ENCODE peak calls at places on chromosomes 11 and 22, in four cellular contexts. K is HCT116, C is PC-9, G is fibroblast of lung. W is an unnamed sample.

GRCh38 chr11:131867457-131868257 is 497.2 kb downstream of the NTM start:
- DNase-seq in K (no peak), C (no peak), G (peak), W (peak)

GRCh38 chr22:46402505-46402904 is 67.0 kb downstream of the TRMU start:
- DNase-seq in K (no peak), C (no peak), G (no peak), W (no peak)

GRCh38 chr11:80595011-80595410 is 1154.2 kb upstream of the TENM4 start:
- DNase-seq in K (no peak), C (peak), G (peak), W (no peak)

GRCh38 chr11:77147668-77148321 is 19.7 kb downstream of the MYO7A start:
- DNase-seq in K (no peak), C (no peak), G (peak), W (peak)

GRCh38 chr11:3662856-3663255 is 8.3 kb downstream of the CHRNA10 start:
- DNase-seq in K (no peak), C (no peak), G (no peak), W (no peak)

GRCh38 chr22:32119568-32120235 is 39.4 kb downstream of the C22orf42 start:
- DNase-seq in K (no peak), C (no peak), G (no peak), W (no peak)

GRCh38 chr11:123469089-123469488 is 39.0 kb downstream of the GRAMD1B start:
- DNase-seq in K (no peak), C (no peak), G (no peak), W (no peak)

GRCh38 chr22:38882480-38882879 is 10.5 kb upstream of the CBX6 start:
- DNase-seq in K (no peak), C (peak), G (no peak), W (peak)

GRCh38 chr11:1434941-1435340 is 45.2 kb downstream of the BRSK2 start:
- DNase-seq in K (no peak), C (no peak), G (no peak), W (no peak)

GRCh38 chr22:26169312-26170111 is at the start of gene SEZ6L:
- DNase-seq in K (no peak), C (no peak), G (peak), W (peak)

GRCh38 chr22:28105988-28106387 is 186.9 kb upstream of the PITPNB start:
- DNase-seq in K (no peak), C (no peak), G (no peak), W (no peak)

GRCh38 chr22:50438305-50439275 is 36.2 kb downstream of the SBF1 start:
- DNase-seq in K (no peak), C (no peak), G (no peak), W (no peak)

GRCh38 chr11:72736452-72737069 is 15.6 kb downstream of the ARAP1 start:
- DNase-seq in K (peak), C (peak), G (peak), W (peak)

GRCh38 chr11:69115586-69116560 is 39.9 kb upstream of the SMIM38 start:
- DNase-seq in K (no peak), C (peak), G (peak), W (no peak)

GRCh38 chr11:35629914-35630313 is 11.7 kb downstream of the FJX1 start:
- DNase-seq in K (peak), C (peak), G (peak), W (peak)

GRCh38 chr22:36136988-36137387 is 23.6 kb downstream of the APOL3 start:
- DNase-seq in K (no peak), C (no peak), G (no peak), W (peak)

GRCh38 chr22:47034905-47035419 is 272.5 kb downstream of the TBC1D22A start:
- DNase-seq in K (no peak), C (no peak), G (no peak), W (no peak)

GRCh38 chr22:23380230-23380573 is 199.9 kb downstream of the IGLL1 start:
- DNase-seq in K (no peak), C (no peak), G (no peak), W (no peak)

GRCh38 chr11:13343931-13344717 is 66.5 kb downstream of the BMAL1 start:
- DNase-seq in K (no peak), C (peak), G (peak), W (peak)

GRCh38 chr11:102495161-102496042 is 35.1 kb downstream of the MMP7 start:
- DNase-seq in K (peak), C (peak), G (peak), W (peak)

GRCh38 chr22:30868663-30869385 is 99.8 kb downstream of the MORC2 start:
- DNase-seq in K (no peak), C (no peak), G (peak), W (peak)

GRCh38 chr11:17525570-17525969 is 18.6 kb downstream of the USH1C start:
- DNase-seq in K (no peak), C (no peak), G (no peak), W (no peak)

GRCh38 chr11:110755961-110756360 is 43.7 kb upstream of the ARHGAP20 start:
- DNase-seq in K (no peak), C (peak), G (no peak), W (no peak)

GRCh38 chr11:64347171-64347867 is 7.3 kb downstream of the CCDC88B start:
- DNase-seq in K (no peak), C (peak), G (no peak), W (peak)

GRCh38 chr11:102544594-102544993 is 14.0 kb upstream of the MMP7 start:
- DNase-seq in K (no peak), C (no peak), G (no peak), W (no peak)

GRCh38 chr22:50687829-50688228 is 15.2 kb downstream of the SHANK3 start:
- DNase-seq in K (no peak), C (no peak), G (no peak), W (no peak)

GRCh38 chr11:134013518-134013917 is 55.4 kb upstream of the JAM3 start:
- DNase-seq in K (no peak), C (no peak), G (no peak), W (no peak)
- TF ChIP-seq EZH2 in K (no peak), C (no peak), G (no peak), W (no peak)

GRCh38 chr11:57777969-57778317 is 16.3 kb downstream of the CTNND1 start:
- DNase-seq in K (no peak), C (peak), G (no peak), W (no peak)

GRCh38 chr11:57776577-57776976 is 15.0 kb downstream of the CTNND1 start:
- DNase-seq in K (no peak), C (no peak), G (no peak), W (no peak)

GRCh38 chr11:57779275-57779674 is 17.7 kb downstream of the CTNND1 start:
- DNase-seq in K (no peak), C (peak), G (peak), W (peak)

GRCh38 chr11:57776101-57776511 is 14.5 kb downstream of the CTNND1 start:
- DNase-seq in K (no peak), C (peak), G (peak), W (peak)

DNA sequence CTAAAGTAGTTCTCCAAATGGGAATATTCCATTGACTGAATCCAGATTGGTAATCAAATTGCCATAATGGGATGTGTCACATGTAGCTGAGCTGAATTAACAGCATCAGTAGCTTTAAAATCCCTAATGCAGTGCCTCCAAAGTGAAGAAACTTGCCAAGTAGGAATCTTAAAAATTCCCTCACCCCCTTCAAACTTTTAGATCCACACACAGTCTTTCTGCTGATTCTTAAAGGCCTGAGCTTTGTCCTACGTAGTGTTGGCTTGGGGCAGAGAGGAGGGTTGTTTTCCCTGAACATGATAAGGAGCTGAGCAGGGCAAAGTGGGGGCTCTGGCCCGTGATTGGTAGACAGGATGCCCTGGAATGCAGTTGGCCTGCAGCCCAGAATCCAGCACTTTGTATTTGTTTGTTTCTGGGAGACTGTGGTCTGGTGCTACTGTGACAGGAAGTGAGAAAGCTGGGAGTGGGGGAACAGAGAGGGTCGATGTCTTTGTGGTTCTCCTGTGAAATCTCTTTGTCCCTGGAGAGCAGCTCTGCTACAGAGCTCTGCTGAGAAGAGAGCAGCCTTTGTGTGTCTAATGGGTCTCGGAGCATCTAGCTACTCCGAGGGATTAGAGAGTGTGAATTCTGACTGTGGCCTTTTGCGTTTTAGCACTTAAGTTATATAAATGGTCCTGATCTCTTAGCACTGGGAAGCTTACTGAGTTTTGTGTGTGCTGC is 16.9 kb downstream of the CTNND1 start:
- DNase-seq in K (peak), C (peak), G (peak), W (peak)
- TF ChIP-seq EZH2 in K (no peak), C (no peak), G (no peak), W (no peak)

GRCh38 chr22:43411981-43412807 is at the start of gene MPPED1:
- DNase-seq in K (no peak), C (no peak), G (no peak), W (no peak)
- TF ChIP-seq EZH2 in K (no peak), C (no peak), G (peak), W (peak)

GRCh38 chr22:19321757-19322156 is 30.2 kb upstream of the CLTCL1 start:
- DNase-seq in K (no peak), C (no peak), G (no peak), W (no peak)

GRCh38 chr22:19319281-19319680 is 27.8 kb upstream of the CLTCL1 start:
- DNase-seq in K (no peak), C (no peak), G (no peak), W (no peak)

GRCh38 chr22:19317865-19318264 is 26.3 kb upstream of the CLTCL1 start:
- DNase-seq in K (no peak), C (no peak), G (no peak), W (no peak)
- TF ChIP-seq EZH2 in K (no peak), C (no peak), G (no peak), W (no peak)

W was measured in GM23248.